ENCODE peak calls at places on chromosome 22, in four cellular contexts. I is naive B cell; R is substantia nigra; D is stimulated activated CD4-positive, alpha-beta T cell treated with anti-CD3 and anti-CD28 coated beads, Interleukin-4, amount 100 ng/mL, for 1 hour. N is an unnamed sample.
A peak's percentile ranks its signal among the peaks of the same experiment; 100 is the strongest.

GRCh38 chr22:31211862-31212730 is at the start of gene LIMK2:
- DNase-seq in I (peak; percentile 96), D (peak; percentile 99), R (peak; percentile 87), N (peak; percentile 84)

GRCh38 chr22:49724030-49724892 is 103.4 kb downstream of the BRD1 start:
- DNase-seq in D (peak; percentile 53), I (no peak), R (no peak), N (no peak)

GRCh38 chr22:47372596-47373385 is 610.3 kb downstream of the TBC1D22A start:
- DNase-seq in R (no peak), I (no peak), D (no peak), N (no peak)

GRCh38 chr22:31150615-31151014 is 9.4 kb upstream of the RNF185 start:
- DNase-seq in R (no peak), D (no peak), I (no peak), N (no peak)

GRCh38 chr22:50304528-50305392 is 2.7 kb downstream of the PLXNB2 start:
- DNase-seq in D (no peak), I (peak; percentile 42), R (no peak), N (peak; percentile 42)

GRCh38 chr22:22074634-22075381 is 92.2 kb upstream of the TOP3B start:
- DNase-seq in D (no peak), R (no peak), I (no peak), N (no peak)

GRCh38 chr22:23704829-23705228 is 14.0 kb downstream of the RGL4 start:
- DNase-seq in R (no peak), D (no peak), I (no peak), N (no peak)

GRCh38 chr22:40533712-40534378 is 102.7 kb downstream of the MRTFA start:
- DNase-seq in D (peak; percentile 26), I (peak; percentile 31), R (no peak), N (no peak)

GRCh38 chr22:40238425-40239344 is 61.0 kb downstream of the TNRC6B start:
- DNase-seq in D (no peak), I (no peak), R (no peak), N (no peak)

GRCh38 chr22:24985824-24986214 is 33.3 kb downstream of the KIAA1671 start:
- DNase-seq in R (no peak), I (no peak), D (no peak), N (no peak)

GRCh38 chr22:19636696-19637355 is 77.5 kb upstream of the SEPTIN5 start:
- DNase-seq in D (no peak), R (no peak), I (no peak), N (no peak)

GRCh38 chr22:30933457-30933856 is 35.1 kb downstream of the MORC2 start:
- DNase-seq in R (no peak), D (no peak), I (no peak), N (no peak)

GRCh38 chr22:45831394-45831793 is 145.6 kb downstream of the WNT7B start:
- DNase-seq in I (no peak), D (no peak), R (no peak), N (no peak)

GRCh38 chr22:49960967-49961600 is 512 bp downstream of the PIM3 start:
- DNase-seq in R (no peak), D (peak; percentile 49), I (peak; percentile 48), N (peak; percentile 22)

GRCh38 chr22:42792909-42793847 is 63.9 kb downstream of the ARFGAP3 start:
- DNase-seq in D (no peak), R (no peak), I (no peak), N (no peak)

GRCh38 chr22:45450101-45450785 is 36.8 kb downstream of the RIBC2 start:
- DNase-seq in R (no peak), D (no peak), I (no peak), N (no peak)

N was measured in hippocampal formation.